ENCODE peak calls at places on chromosomes 7 and 10, in five cellular contexts. F is mammary epithelial cell; X is naive thymus-derived CD4-positive, alpha-beta T cell; U is CD8-positive, alpha-beta T cell; I is OCI-LY7. J is an unnamed sample. For H3K4me1, the result is how much of the 10 kb centered on the place peaks cover.

GRCh38 chr10:85888004-85888403 is 478.6 kb downstream of the GRID1 start:
- DNase-seq in U (no peak), I (no peak), F (no peak), X (no peak), J (no peak)

GRCh38 chr10:47379445-47379785 is 4.7 kb downstream of the ZNF488 start:
- DNase-seq in U (no peak), X (no peak), I (no peak), F (no peak), J (no peak)

GRCh38 chr10:61164458-61165160 is 220.6 kb upstream of the RHOBTB1 start:
- DNase-seq in F (peak), X (no peak), U (no peak), I (no peak), J (no peak)

GRCh38 chr10:78899098-78899754 is 169.5 kb upstream of the ZMIZ1 start:
- DNase-seq in U (peak), F (no peak), X (no peak), I (no peak), J (no peak)

GRCh38 chr10:132882481-132882951 is 59.9 kb downstream of the CFAP46 start:
- DNase-seq in I (no peak), X (no peak), F (no peak), U (no peak), J (no peak)

GRCh38 chr7:135929692-135930091 is 47.5 kb downstream of the MTPN start:
- DNase-seq in I (no peak), F (no peak), X (no peak), U (no peak), J (no peak)

GRCh38 chr10:93413252-93413689 is 68.9 kb downstream of the MYOF start:
- DNase-seq in I (no peak), F (no peak), X (peak), U (peak), J (peak)

GRCh38 chr10:92699518-92700272 is 9.9 kb downstream of the HHEX start:
- DNase-seq in U (peak), F (peak), I (no peak), X (no peak), J (peak)

GRCh38 chr10:86004310-86004709 is 362.3 kb downstream of the GRID1 start:
- DNase-seq in U (no peak), I (no peak), X (no peak), F (no peak), J (no peak)

GRCh38 chr7:44985900-44986217 is 7.0 kb upstream of the MYO1G start:
- DNase-seq in X (no peak), U (no peak), F (no peak), I (no peak), J (no peak)

GRCh38 chr10:85008493-85009181 is 680.2 kb downstream of the CCSER2 start:
- DNase-seq in I (no peak), X (no peak), F (no peak), U (no peak), J (no peak)

GRCh38 chr10:60495357-60495756 is 105.7 kb upstream of the ANK3 start:
- DNase-seq in U (no peak), I (no peak), F (peak), X (no peak), J (no peak)

GRCh38 chr10:21078410-21079329 is 181.6 kb upstream of the NEBL start:
- DNase-seq in I (peak), X (no peak), F (peak), U (no peak), J (peak)

GRCh38 chr10:125141860-125142484 is 18.4 kb downstream of the CTBP2 start:
- DNase-seq in U (no peak), X (no peak), I (no peak), F (no peak), J (no peak)

GRCh38 chr7:909358-910329 is 33.3 kb downstream of the GET4 start:
- DNase-seq in U (peak), X (peak), F (no peak), I (peak), J (no peak)

GRCh38 chr7:143447500-143447899 is 4.2 kb downstream of the TAS2R60 start:
- DNase-seq in X (no peak), U (no peak), F (no peak), I (no peak), J (no peak)

GRCh38 chr10:77160679-77161078 is 476.9 kb downstream of the KCNMA1 start:
- DNase-seq in F (peak), I (no peak), U (no peak), X (no peak), J (no peak)

GRCh38 chr7:50792342-50793114 is 9.8 kb upstream of the GRB10 start:
- DNase-seq in X (no peak), U (no peak), I (no peak), F (no peak), J (no peak)

GRCh38 chr7:3436746-3437145 is 135.7 kb downstream of the SDK1 start:
- DNase-seq in I (no peak), U (no peak), F (peak), X (no peak), J (no peak)

GRCh38 chr10:48536916-48537890 is 67.7 kb downstream of the ARHGAP22 start:
- DNase-seq in X (no peak), U (peak), F (no peak), I (no peak), J (no peak)

GRCh38 chr10:93999401-93999851 is 5.7 kb downstream of the PLCE1 start:
- DNase-seq in U (no peak), X (no peak), I (no peak), F (peak), J (no peak)

GRCh38 chr7:6536262-6536770 is 14.9 kb downstream of the GRID2IP start:
- DNase-seq in X (no peak), I (no peak), F (no peak), U (no peak), J (peak)

GRCh38 chr10:133292919-133293809 is 15.5 kb downstream of the TUBGCP2 start:
- DNase-seq in F (peak), X (no peak), I (no peak), U (no peak), J (no peak)

GRCh38 chr7:33073243-33073642 is 10.7 kb upstream of the NT5C3A start:
- DNase-seq in X (no peak), I (no peak), F (no peak), U (no peak), J (no peak)

GRCh38 chr10:32315426-32315825 is 31.5 kb downstream of the EPC1 start:
- DNase-seq in I (no peak), X (no peak), F (no peak), U (no peak), J (no peak)
- H3K4me1 ChIP-seq in I (half or more), X (half or more), F (under half), U (half or more), J (under half)

DNA sequence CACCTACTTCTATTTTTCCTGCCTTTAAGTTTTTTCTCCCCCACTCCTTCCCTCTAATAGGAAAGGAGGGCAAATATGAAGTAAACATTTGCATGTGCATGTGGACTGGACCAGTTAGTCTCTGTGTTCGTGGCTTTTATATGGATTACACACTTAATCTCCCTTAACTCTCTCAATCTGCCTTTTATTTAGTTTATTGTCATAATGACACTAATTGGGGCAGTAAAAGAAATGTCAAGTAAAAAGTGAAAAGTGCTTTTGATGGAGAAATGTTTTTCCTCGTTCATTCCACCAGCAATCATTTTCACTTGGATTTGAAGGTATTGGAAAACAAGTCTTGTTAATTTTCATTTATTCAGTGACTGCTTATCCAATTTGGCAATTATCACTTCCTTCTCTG is 77.8 kb downstream of the LRRC4 start:
- DNase-seq in F (no peak), U (no peak), X (no peak), I (no peak), J (no peak)
- H3K4me1 ChIP-seq in F (under half), U (under half), X (under half), I (under half), J (under half)

DNA sequence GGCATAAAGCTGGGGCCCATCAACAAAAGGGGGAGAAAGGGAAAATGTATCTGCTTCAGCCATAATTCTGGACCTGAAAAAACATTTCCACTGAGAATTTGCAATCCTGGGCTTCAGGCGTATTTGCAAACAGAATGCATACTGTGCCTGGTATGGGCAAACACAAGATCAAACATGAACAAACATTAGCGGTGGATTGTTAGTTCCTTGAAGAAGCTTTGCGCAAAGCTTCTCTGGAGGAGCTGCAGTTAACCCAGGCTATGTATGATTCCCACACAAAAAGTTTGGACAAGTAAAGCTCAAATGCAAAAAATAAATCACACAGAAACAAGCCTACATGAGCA is 20.4 kb upstream of the HILPDA start:
- DNase-seq in I (no peak), U (no peak), X (no peak), F (no peak), J (no peak)
- H3K4me1 ChIP-seq in I (under half), U (under half), X (under half), F (under half), J (under half)

GRCh38 chr7:21352540-21353387 is 75.1 kb upstream of the SP4 start:
- DNase-seq in F (no peak), I (peak), U (no peak), X (peak), J (peak)
- H3K4me1 ChIP-seq in F (under half), I (under half), U (under half), X (half or more), J (under half)

GRCh38 chr10:31770307-31770902 is 158.2 kb downstream of the ARHGAP12 start:
- DNase-seq in U (peak), I (peak), F (no peak), X (peak), J (peak)

GRCh38 chr10:31765546-31765945 is 163.1 kb downstream of the ARHGAP12 start:
- DNase-seq in I (no peak), F (no peak), X (no peak), U (no peak), J (no peak)

GRCh38 chr10:31768467-31768866 is 160.2 kb downstream of the ARHGAP12 start:
- DNase-seq in I (no peak), X (no peak), U (no peak), F (no peak), J (no peak)

GRCh38 chr10:31771345-31771831 is 157.2 kb downstream of the ARHGAP12 start:
- DNase-seq in F (no peak), I (no peak), X (no peak), U (no peak), J (no peak)

DNA sequence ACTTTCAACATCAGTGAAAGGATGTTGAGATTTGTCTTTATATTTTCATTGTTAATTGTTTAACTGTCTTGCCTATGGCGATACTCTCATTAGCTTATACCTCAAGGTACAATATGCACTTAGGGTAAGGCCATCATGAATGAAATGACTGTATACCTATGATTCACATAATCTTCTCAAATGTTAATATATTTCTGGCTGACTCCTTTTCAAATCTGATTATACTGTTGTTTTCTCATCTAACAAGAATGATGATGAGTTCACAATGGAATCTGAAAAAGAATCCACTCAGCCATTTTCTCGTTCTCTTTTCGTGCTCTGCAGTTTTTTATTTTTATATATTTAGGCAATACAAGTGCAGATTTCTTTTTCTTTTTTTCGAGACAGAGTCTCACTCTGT is 159.1 kb downstream of the ARHGAP12 start:
- DNase-seq in I (no peak), U (no peak), X (no peak), F (peak), J (no peak)
- H3K4me1 ChIP-seq in I (under half), U (under half), X (under half), F (under half), J (under half)

GRCh38 chr10:51005551-51005950 is 68.7 kb upstream of the PRKG1 start:
- DNase-seq in I (no peak), U (no peak), F (no peak), X (no peak), J (no peak)
- H3K4me1 ChIP-seq in I (under half), U (under half), F (under half), X (under half), J (under half)

GRCh38 chr7:68963547-68963946 is 634.7 kb upstream of the AUTS2 start:
- DNase-seq in X (no peak), I (no peak), F (no peak), U (no peak), J (no peak)
- H3K4me1 ChIP-seq in X (under half), I (under half), F (under half), U (under half), J (under half)

DNA sequence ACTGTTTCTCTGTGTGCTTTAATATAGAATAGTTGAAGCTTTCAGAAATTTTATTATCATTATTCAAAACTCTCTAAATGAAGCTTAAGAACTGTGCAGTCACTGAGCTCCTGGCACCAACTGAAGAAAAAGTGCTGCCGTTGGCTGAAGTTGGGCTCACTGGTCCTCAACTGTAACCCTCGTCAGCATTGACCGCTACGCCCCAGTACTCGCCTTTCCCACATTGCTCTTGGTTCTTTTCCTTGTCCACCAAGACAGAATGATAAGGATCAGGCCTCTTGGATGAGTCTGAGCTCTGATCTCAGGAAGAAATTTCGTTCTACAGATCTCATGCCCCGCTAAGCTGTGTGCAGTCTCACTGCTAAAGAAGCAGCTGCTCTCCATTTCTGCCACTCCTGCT is 7.9 kb upstream of the TAF3 start:
- DNase-seq in X (no peak), F (no peak), I (no peak), U (no peak), J (no peak)
- H3K4me1 ChIP-seq in X (under half), F (under half), I (under half), U (under half), J (under half)

GRCh38 chr10:71750986-71751385 is 22.3 kb downstream of the VSIR start:
- DNase-seq in F (no peak), I (no peak), U (no peak), X (no peak), J (no peak)

GRCh38 chr10:71753091-71753959 is 20.0 kb downstream of the VSIR start:
- DNase-seq in F (no peak), U (no peak), I (no peak), X (no peak), J (no peak)

GRCh38 chr10:71751515-71752224 is 21.6 kb downstream of the VSIR start:
- DNase-seq in I (no peak), X (no peak), U (no peak), F (no peak), J (no peak)

GRCh38 chr10:71753960-71754505 is 19.3 kb downstream of the VSIR start:
- DNase-seq in X (no peak), U (no peak), F (no peak), I (no peak), J (no peak)

GRCh38 chr10:71752391-71753090 is 20.8 kb downstream of the VSIR start:
- DNase-seq in X (no peak), U (no peak), F (no peak), I (peak), J (no peak)
- H3K4me1 ChIP-seq in X (half or more), U (half or more), F (under half), I (half or more), J (half or more)